ENCODE peak calls at places on chromosome 6, in four cellular contexts. P is IMR-90, J is adrenal gland, E is PC-9. T is an unnamed sample.

GRCh38 chr6:1024587-1024986 is 287.3 kb upstream of the FOXQ1 start:
- DNase-seq in E (no peak), J (no peak), P (peak; percentile 82), T (no peak)

GRCh38 chr6:35929601-35930000 is 8.7 kb upstream of the SRPK1 start:
- DNase-seq in E (no peak), P (no peak), J (no peak), T (no peak)

GRCh38 chr6:36874443-36875249 is at the start of gene PPIL1:
- DNase-seq in E (peak; percentile 81), J (peak; percentile 81), P (peak; percentile 90), T (peak; percentile 92)

GRCh38 chr6:29641430-29642213 is 8.6 kb upstream of the GABBR1 start:
- DNase-seq in E (peak; percentile 12), J (no peak), P (no peak), T (no peak)

GRCh38 chr6:8082954-8083858 is 19.0 kb upstream of the BLOC1S5 start:
- DNase-seq in P (peak; percentile 96), E (peak; percentile 29), J (peak; percentile 53), T (peak; percentile 71)

GRCh38 chr6:150290429-150290828 is 78.4 kb upstream of the IYD start:
- DNase-seq in P (peak; percentile 70), E (peak; percentile 31), J (no peak), T (no peak)

GRCh38 chr6:25462235-25462897 is 183.2 kb downstream of the CARMIL1 start:
- DNase-seq in P (no peak), J (no peak), E (no peak), T (no peak)

GRCh38 chr6:5998236-5998635 is 8.5 kb downstream of the NRN1 start:
- DNase-seq in J (no peak), E (no peak), P (no peak), T (no peak)

GRCh38 chr6:137520520-137520919 is 26.3 kb upstream of the OLIG3 start:
- DNase-seq in E (no peak), J (no peak), P (no peak), T (no peak)

GRCh38 chr6:68279793-68280557 is 355.1 kb upstream of the ADGRB3 start:
- DNase-seq in J (no peak), P (no peak), E (no peak), T (no peak)

GRCh38 chr6:20933057-20933792 is 399.0 kb downstream of the CDKAL1 start:
- DNase-seq in J (no peak), P (no peak), E (no peak), T (no peak)

GRCh38 chr6:33000053-33000452 is 9.3 kb downstream of the HLA-DOA start:
- DNase-seq in P (no peak), J (no peak), E (no peak), T (no peak)

GRCh38 chr6:2594868-2595267 is 155.9 kb downstream of the MYLK4 start:
- DNase-seq in E (no peak), P (no peak), J (no peak), T (no peak)

GRCh38 chr6:153790881-153791473 is 248.1 kb upstream of the OPRM1 start:
- DNase-seq in E (no peak), J (no peak), P (no peak), T (peak; percentile 37)

GRCh38 chr6:157558049-157558448 is 177.1 kb downstream of the ZDHHC14 start:
- DNase-seq in E (no peak), J (no peak), P (peak; percentile 6), T (no peak)

GRCh38 chr6:97282238-97282725 is 734 bp downstream of the MMS22L start:
- DNase-seq in P (no peak), J (no peak), E (no peak), T (peak; percentile 11)

GRCh38 chr6:141209890-141210289 is 922.8 kb upstream of the GJE1 start:
- DNase-seq in J (no peak), P (no peak), E (no peak), T (no peak)

GRCh38 chr6:125346143-125346925 is 44.6 kb upstream of the HDDC2 start:
- DNase-seq in E (no peak), J (no peak), P (no peak), T (no peak)

GRCh38 chr6:38517005-38517404 is 122.7 kb downstream of the BTBD9 start:
- DNase-seq in J (peak; percentile 24), P (peak; percentile 54), E (no peak), T (no peak)

GRCh38 chr6:158763440-158764187 is 55.6 kb downstream of the EZR start:
- DNase-seq in P (no peak), J (no peak), E (no peak), T (no peak)

GRCh38 chr6:31042801-31043200 is 32.5 kb downstream of the MUC22 start:
- DNase-seq in E (peak; percentile 61), P (peak; percentile 50), J (peak; percentile 68), T (peak; percentile 70)

GRCh38 chr6:170393807-170394399 is 87.3 kb downstream of the FAM120B start:
- DNase-seq in J (no peak), P (peak; percentile 19), E (no peak), T (no peak)

GRCh38 chr6:141169419-141169818 is 963.3 kb upstream of the GJE1 start:
- DNase-seq in E (no peak), J (no peak), P (peak; percentile 77), T (peak; percentile 66)

GRCh38 chr6:42423244-42423643 is 28.5 kb downstream of the TRERF1 start:
- DNase-seq in P (no peak), J (no peak), E (no peak), T (no peak)

GRCh38 chr6:139423970-139424667 is 49.7 kb upstream of the CITED2 start:
- DNase-seq in E (no peak), J (no peak), P (no peak), T (no peak)

GRCh38 chr6:137949686-137950390 is 82.8 kb downstream of the TNFAIP3 start:
- DNase-seq in E (no peak), P (no peak), J (no peak), T (no peak)

GRCh38 chr6:133240511-133241087 is 558 bp upstream of the EYA4 start:
- DNase-seq in E (peak; percentile 44), P (peak; percentile 75), J (no peak), T (peak; percentile 42)

GRCh38 chr6:138987643-138988468 is at the start of gene REPS1:
- DNase-seq in P (peak; percentile 82), E (peak; percentile 83), J (peak; percentile 92), T (peak; percentile 92)

GRCh38 chr6:128414943-128415342 is 105.5 kb downstream of the PTPRK start:
- DNase-seq in E (no peak), P (no peak), J (no peak), T (no peak)

GRCh38 chr6:42142118-42142835 is at the start of gene C6orf132:
- DNase-seq in P (no peak), J (peak; percentile 40), E (peak; percentile 95), T (peak; percentile 70)

GRCh38 chr6:43774776-43775583 is 5.0 kb downstream of the VEGFA start:
- DNase-seq in E (peak; percentile 71), P (peak; percentile 61), J (peak; percentile 85), T (peak; percentile 81)

GRCh38 chr6:112298021-112298745 is 43.8 kb upstream of the LAMA4 start:
- DNase-seq in E (peak; percentile 48), P (peak; percentile 97), J (no peak), T (no peak)

GRCh38 chr6:107817784-107818183 is 6.3 kb downstream of the SCML4 start:
- DNase-seq in J (no peak), E (no peak), P (no peak), T (no peak)

GRCh38 chr6:107818272-107818671 is 5.8 kb downstream of the SCML4 start:
- DNase-seq in P (no peak), E (no peak), J (no peak), T (no peak)

GRCh38 chr6:107815846-107816245 is 8.3 kb downstream of the SCML4 start:
- DNase-seq in E (no peak), P (no peak), J (no peak), T (no peak)

GRCh38 chr6:107819217-107819616 is 4.9 kb downstream of the SCML4 start:
- DNase-seq in E (no peak), P (no peak), J (no peak), T (no peak)

DNA sequence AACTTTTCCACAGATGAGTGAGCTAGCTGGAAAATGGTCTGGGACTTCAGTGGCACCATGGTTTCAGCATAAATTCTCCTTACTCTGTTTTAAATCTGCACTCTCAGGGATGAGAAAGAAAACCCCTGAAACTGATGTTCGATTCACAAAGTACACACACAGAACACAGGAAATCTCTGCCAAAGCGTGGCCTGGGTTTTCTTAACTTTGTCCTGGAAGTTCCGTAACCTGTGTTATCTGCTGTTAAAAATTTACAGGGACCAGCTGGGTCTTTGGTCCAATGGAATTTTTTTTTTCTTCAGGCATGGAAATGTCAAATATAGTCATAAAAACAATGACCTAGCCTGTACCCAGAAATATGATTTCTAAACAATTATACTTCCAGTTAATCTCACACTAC is 7.3 kb downstream of the SCML4 start:
- DNase-seq in E (no peak), P (no peak), J (no peak), T (peak; percentile 3)
- H3K9me3 ChIP-seq in E (no peaks in the 10 kb centered on the region), P (no peaks in the 10 kb centered on the region), J (no peaks in the 10 kb centered on the region), T (no peaks in the 10 kb centered on the region)

DNA sequence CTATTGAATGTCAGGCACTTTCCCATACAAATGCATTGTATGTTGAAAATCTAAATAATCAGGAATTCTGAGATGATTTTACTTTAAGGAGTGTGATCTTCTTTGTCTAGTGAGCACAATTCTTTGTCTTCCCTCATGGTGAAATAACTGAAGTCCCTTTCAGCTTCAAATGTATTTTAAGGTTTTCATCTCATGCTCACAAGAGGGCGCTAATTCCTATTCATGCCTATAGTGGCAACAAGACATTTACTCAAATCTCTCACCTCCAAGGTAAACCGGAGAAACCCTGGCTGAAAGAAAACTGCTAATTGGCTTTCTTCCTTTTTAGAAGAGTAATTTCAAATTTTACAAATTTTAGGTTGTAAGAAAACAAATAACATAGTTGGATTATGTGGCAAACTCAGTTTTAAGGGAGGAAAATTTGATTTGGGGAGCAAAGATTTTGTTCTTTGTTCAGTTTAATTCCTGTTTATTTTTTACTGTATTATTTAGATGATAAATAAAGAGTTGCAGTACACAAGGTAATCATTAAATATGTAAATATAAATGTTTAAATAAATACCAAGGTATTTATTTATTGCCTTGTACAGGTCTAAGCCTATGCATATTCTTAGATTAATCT is 69.1 kb downstream of the SLC35F1 start:
- DNase-seq in P (peak; percentile 44), J (peak; percentile 10), E (no peak), T (peak; percentile 81)
- H3K9me3 ChIP-seq in P (no peaks in the 10 kb centered on the region), J (no peaks in the 10 kb centered on the region), E (no peaks in the 10 kb centered on the region), T (no peaks in the 10 kb centered on the region)

DNA sequence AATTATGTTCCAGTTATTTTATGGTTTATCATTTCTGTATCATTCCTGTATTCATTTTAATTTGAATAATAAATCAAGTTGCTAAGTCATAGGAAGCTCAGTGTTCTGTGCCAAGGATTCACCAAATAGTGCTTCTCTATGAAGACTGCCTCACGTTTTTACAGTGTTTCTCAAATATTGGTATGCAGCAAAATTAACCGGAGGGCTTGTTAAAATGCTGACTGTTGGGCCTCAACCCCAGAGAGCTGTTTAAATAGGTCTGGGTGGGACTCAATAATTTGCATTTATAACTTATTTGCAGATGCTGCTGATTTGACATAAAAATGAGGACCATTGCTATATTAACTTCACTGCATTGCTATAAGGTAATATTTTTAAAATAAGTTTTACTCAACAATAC is 166.7 kb downstream of the TINAG start:
- DNase-seq in E (no peak), J (no peak), P (no peak), T (no peak)
- H3K9me3 ChIP-seq in E (no peaks in the 10 kb centered on the region), J (no peaks in the 10 kb centered on the region), P (no peaks in the 10 kb centered on the region), T (no peaks in the 10 kb centered on the region)

GRCh38 chr6:27288136-27289044 is 23.7 kb downstream of the POM121L2 start:
- DNase-seq in P (no peak), E (no peak), J (no peak), T (peak; percentile 27)
- H3K9me3 ChIP-seq in P (peaks cover 2% of the 10 kb centered on the region), E (no peaks in the 10 kb centered on the region), J (no peaks in the 10 kb centered on the region), T (no peaks in the 10 kb centered on the region)

GRCh38 chr6:4804095-4804494 is 27.9 kb downstream of the CDYL start:
- DNase-seq in P (peak; percentile 77), J (no peak), E (peak; percentile 9), T (peak; percentile 55)
- H3K9me3 ChIP-seq in P (peaks cover 3% of the 10 kb centered on the region), J (no peaks in the 10 kb centered on the region), E (no peaks in the 10 kb centered on the region), T (no peaks in the 10 kb centered on the region)

T was measured in cardiac muscle cell.